ENCODE peak calls at places on chromosomes 16 and 17, in six cellular contexts. X, B, T, V, Z and U are unnamed samples. For H3K4me1 and H3K27me3, the result is how much of the 10 kb centered on the place peaks cover.

GRCh38 chr16:71933913-71934696 is 38.8 kb downstream of the IST1 start:
- DNase-seq in X (no peak), B (no peak), T (no peak), V (peak), Z (no peak), U (no peak)

GRCh38 chr17:17681744-17682292 is 560 bp downstream of the RAI1 start:
- DNase-seq in X (peak), B (peak), T (no peak), V (peak), Z (no peak), U (no peak)

GRCh38 chr16:66859397-66860068 is 15.3 kb downstream of the CA7 start:
- DNase-seq in X (no peak), B (no peak), T (no peak), V (no peak), Z (no peak), U (no peak)

GRCh38 chr16:84662471-84662870 is 14.2 kb downstream of the KLHL36 start:
- DNase-seq in X (no peak), B (no peak), T (no peak), V (peak), Z (no peak), U (no peak)

GRCh38 chr17:30323262-30323894 is 10.5 kb downstream of the TMIGD1 start:
- DNase-seq in X (no peak), B (no peak), T (no peak), V (no peak), Z (no peak), U (no peak)

GRCh38 chr17:35486920-35487727 is 38.6 kb upstream of the SLFN13 start:
- DNase-seq in X (peak), B (peak), T (no peak), V (peak), Z (peak), U (peak)

GRCh38 chr16:424623-425081 is 797 bp upstream of the RAB11FIP3 start:
- DNase-seq in X (peak), B (peak), T (no peak), V (peak), Z (peak), U (peak)

GRCh38 chr17:73503560-73503959 is 140.7 kb downstream of the SDK2 start:
- DNase-seq in X (no peak), B (no peak), T (no peak), V (no peak), Z (no peak), U (no peak)

GRCh38 chr16:87150359-87151280 is 166.6 kb downstream of the C16orf95 start:
- DNase-seq in X (no peak), B (no peak), T (no peak), V (peak), Z (no peak), U (no peak)

GRCh38 chr17:44387773-44388172 is 1.7 kb downstream of the ITGA2B start:
- DNase-seq in X (no peak), B (no peak), T (no peak), V (no peak), Z (no peak), U (no peak)

GRCh38 chr17:27868565-27868964 is 24.6 kb downstream of the LYRM9 start:
- DNase-seq in X (no peak), B (no peak), T (no peak), V (no peak), Z (no peak), U (no peak)

GRCh38 chr17:33459078-33459940 is 166.2 kb upstream of the ASIC2 start:
- DNase-seq in X (no peak), B (no peak), T (no peak), V (no peak), Z (no peak), U (no peak)

GRCh38 chr17:49703557-49704277 is 4.0 kb downstream of the SLC35B1 start:
- DNase-seq in X (no peak), B (no peak), T (no peak), V (peak), Z (peak), U (no peak)

GRCh38 chr16:3400446-3400778 is 392 bp downstream of the ZSCAN32 start:
- DNase-seq in X (no peak), B (no peak), T (no peak), V (no peak), Z (no peak), U (no peak)

GRCh38 chr16:82043680-82044584 is 8.9 kb downstream of the HSD17B2 start:
- DNase-seq in X (no peak), B (no peak), T (no peak), V (peak), Z (peak), U (no peak)

GRCh38 chr16:3825103-3825502 is 55.4 kb downstream of the CREBBP start:
- DNase-seq in X (no peak), B (no peak), T (no peak), V (peak), Z (peak), U (no peak)

GRCh38 chr16:27242398-27242797 is 26.2 kb downstream of the NSMCE1 start:
- DNase-seq in X (no peak), B (no peak), T (no peak), V (no peak), Z (no peak), U (no peak)

GRCh38 chr16:87608400-87608985 is 6.2 kb downstream of the JPH3 start:
- DNase-seq in X (no peak), B (peak), T (peak), V (peak), Z (peak), U (no peak)

GRCh38 chr17:28944862-28945741 is 6.2 kb downstream of the PHF12 start:
- DNase-seq in X (no peak), B (no peak), T (no peak), V (peak), Z (peak), U (no peak)

GRCh38 chr17:42182927-42183734 is 2.1 kb downstream of the HCRT start:
- DNase-seq in X (no peak), B (peak), T (no peak), V (peak), Z (peak), U (no peak)

GRCh38 chr16:23085949-23086348 is 63.3 kb downstream of the USP31 start:
- DNase-seq in X (no peak), B (no peak), T (no peak), V (no peak), Z (no peak), U (no peak)

GRCh38 chr17:49390548-49391324 is 23.9 kb downstream of the PHB1 start:
- DNase-seq in X (no peak), B (peak), T (no peak), V (no peak), Z (no peak), U (peak)

GRCh38 chr16:5024632-5025031 is 9.1 kb downstream of the NAGPA start:
- DNase-seq in X (no peak), B (peak), T (no peak), V (peak), Z (no peak), U (no peak)

GRCh38 chr16:76287466-76287865 is 10.3 kb downstream of the CNTNAP4 start:
- DNase-seq in X (no peak), B (no peak), T (no peak), V (no peak), Z (no peak), U (no peak)

GRCh38 chr16:56691885-56692284 is 9.6 kb downstream of the MT1X start:
- DNase-seq in X (no peak), B (peak), T (no peak), V (peak), Z (no peak), U (peak)

GRCh38 chr16:55279598-55279997 is 44.4 kb upstream of the IRX6 start:
- DNase-seq in X (no peak), B (no peak), T (no peak), V (no peak), Z (no peak), U (no peak)

GRCh38 chr16:47366228-47366627 is 94.6 kb downstream of the ITFG1 start:
- DNase-seq in X (no peak), B (no peak), T (no peak), V (no peak), Z (no peak), U (no peak)

GRCh38 chr17:10357768-10358167 is 15.0 kb downstream of the MYH13 start:
- DNase-seq in X (no peak), B (no peak), T (no peak), V (no peak), Z (no peak), U (no peak)

GRCh38 chr17:11997147-11997971 is at the start of gene ZNF18:
- DNase-seq in X (peak), B (peak), T (peak), V (peak), Z (peak), U (peak)

GRCh38 chr17:38894276-38894675 is 24.4 kb downstream of the LASP1 start:
- DNase-seq in X (no peak), B (no peak), T (no peak), V (no peak), Z (no peak), U (no peak)

GRCh38 chr16:87723224-87723619 is 42.6 kb downstream of the KLHDC4 start:
- DNase-seq in X (peak), B (no peak), T (no peak), V (peak), Z (peak), U (no peak)

GRCh38 chr17:51748749-51749604 is 409.5 kb downstream of the CA10 start:
- DNase-seq in X (no peak), B (no peak), T (no peak), V (no peak), Z (no peak), U (no peak)

GRCh38 chr17:20203761-20204263 is 194.7 kb downstream of the SPECC1 start:
- DNase-seq in X (no peak), B (no peak), T (no peak), V (peak), Z (no peak), U (no peak)

GRCh38 chr17:18980682-18981384 is 23.7 kb downstream of the FAM83G start:
- DNase-seq in X (no peak), B (no peak), T (no peak), V (peak), Z (no peak), U (no peak)

DNA sequence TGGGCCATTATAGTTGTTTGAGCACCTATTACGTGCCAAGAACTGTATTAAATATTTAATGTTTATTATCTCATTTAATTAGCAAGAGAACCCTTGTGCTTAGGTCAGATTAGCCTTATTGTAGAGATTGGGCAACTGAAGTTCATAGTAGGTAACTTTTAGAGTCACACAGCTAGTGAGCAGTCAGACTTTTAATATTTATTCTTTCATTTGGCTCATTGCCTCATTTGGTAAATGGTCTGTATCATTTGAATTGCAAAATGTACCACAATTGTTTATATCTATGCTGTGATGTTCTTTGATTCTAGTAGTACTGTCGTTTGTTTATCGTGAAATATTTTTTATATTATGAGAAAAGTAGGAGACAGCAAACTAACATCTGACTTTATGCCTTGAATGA is 7.6 kb downstream of the CLTC start:
- DNase-seq in X (no peak), B (no peak), T (no peak), V (no peak), Z (no peak), U (no peak)
- H3K4me1 ChIP-seq in X (half or more), B (under half), T (under half), V (under half), Z (under half), U (half or more)

GRCh38 chr17:48294989-48295892 is 134.8 kb downstream of the SKAP1 start:
- DNase-seq in X (no peak), B (no peak), T (no peak), V (no peak), Z (peak), U (no peak)
- H3K27me3 ChIP-seq in X (half or more), B (under half), T (under half), V (under half), Z (half or more), U (under half)

GRCh38 chr17:64343833-64344637 is 46.6 kb downstream of the PECAM1 start:
- DNase-seq in X (peak), B (peak), T (peak), V (peak), Z (peak), U (peak)

GRCh38 chr17:64339516-64340475 is 50.9 kb downstream of the PECAM1 start:
- DNase-seq in X (peak), B (no peak), T (no peak), V (no peak), Z (no peak), U (no peak)

GRCh38 chr17:64341181-64341580 is 49.5 kb downstream of the PECAM1 start:
- DNase-seq in X (peak), B (no peak), T (no peak), V (no peak), Z (no peak), U (no peak)

GRCh38 chr17:64343071-64343774 is 47.4 kb downstream of the PECAM1 start:
- DNase-seq in X (peak), B (no peak), T (no peak), V (no peak), Z (no peak), U (no peak)

DNA sequence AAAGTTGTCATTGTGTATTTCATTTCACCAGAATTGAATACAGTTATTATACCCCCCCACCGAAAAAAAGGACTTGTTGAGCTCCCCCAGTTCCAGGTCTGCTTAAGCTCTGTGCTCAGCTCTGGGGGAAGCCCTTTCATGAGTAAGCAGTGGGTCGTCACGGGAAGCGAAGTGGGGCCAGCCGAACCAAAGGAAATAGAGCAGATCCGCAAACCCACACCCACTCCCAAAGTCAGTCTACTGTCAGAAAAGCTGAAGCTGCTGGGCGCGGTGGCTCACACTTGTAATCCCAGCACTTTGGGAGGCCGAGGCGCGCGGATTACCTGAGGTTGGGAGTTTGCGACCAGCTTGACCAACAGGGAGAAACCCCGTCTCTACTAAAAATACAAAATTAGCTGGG is 50.1 kb downstream of the PECAM1 start:
- DNase-seq in X (peak), B (no peak), T (no peak), V (no peak), Z (no peak), U (no peak)
- H3K4me1 ChIP-seq in X (half or more), B (under half), T (under half), V (under half), Z (under half), U (half or more)

GRCh38 chr17:63973930-63974593 is 1.3 kb upstream of the SCN4A start:
- DNase-seq in X (no peak), B (no peak), T (no peak), V (peak), Z (no peak), U (no peak)

GRCh38 chr17:63978266-63979200 is 5.8 kb upstream of the SCN4A start:
- DNase-seq in X (no peak), B (no peak), T (no peak), V (no peak), Z (no peak), U (no peak)

GRCh38 chr17:63975541-63976092 is 2.9 kb upstream of the SCN4A start:
- DNase-seq in X (no peak), B (no peak), T (no peak), V (no peak), Z (no peak), U (no peak)

GRCh38 chr17:63974594-63975192 is 2.0 kb upstream of the SCN4A start:
- DNase-seq in X (no peak), B (no peak), T (no peak), V (peak), Z (no peak), U (no peak)

DNA sequence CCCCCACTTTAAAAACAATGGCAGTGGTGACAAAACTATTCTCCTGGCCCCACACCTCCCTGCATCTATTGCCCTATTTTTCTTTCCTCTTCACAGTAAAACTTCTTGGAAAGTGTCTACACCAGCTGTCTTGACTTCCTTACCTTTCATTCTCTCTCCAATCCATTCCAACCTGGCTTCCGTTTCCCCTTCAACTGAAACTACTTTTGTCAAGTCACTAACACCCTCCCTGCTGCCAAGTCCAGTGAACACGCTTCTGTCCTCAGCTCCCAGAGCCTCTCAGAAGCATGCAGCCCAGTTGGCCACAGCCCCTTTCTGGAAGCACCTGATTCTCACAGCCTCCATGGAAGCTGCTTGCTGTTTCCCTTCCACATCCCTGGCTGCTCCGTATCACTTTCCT is 4.0 kb upstream of the SCN4A start:
- DNase-seq in X (no peak), B (no peak), T (no peak), V (no peak), Z (no peak), U (no peak)
- H3K27me3 ChIP-seq in X (under half), B (under half), T (under half), V (under half), Z (under half), U (under half)

GRCh38 chr17:76955191-76955590 is 87.0 kb downstream of the MGAT5B start:
- DNase-seq in X (no peak), B (no peak), T (no peak), V (no peak), Z (no peak), U (no peak)

GRCh38 chr17:76953066-76953465 is 84.9 kb downstream of the MGAT5B start:
- DNase-seq in X (no peak), B (no peak), T (no peak), V (no peak), Z (no peak), U (no peak)

GRCh38 chr17:76952402-76952801 is 84.2 kb downstream of the MGAT5B start:
- DNase-seq in X (no peak), B (no peak), T (no peak), V (no peak), Z (no peak), U (no peak)

GRCh38 chr17:76951375-76951905 is 83.2 kb downstream of the MGAT5B start:
- DNase-seq in X (no peak), B (no peak), T (no peak), V (no peak), Z (no peak), U (peak)

GRCh38 chr17:76953926-76954325 is 85.7 kb downstream of the MGAT5B start:
- DNase-seq in X (no peak), B (no peak), T (no peak), V (no peak), Z (no peak), U (no peak)
- H3K4me1 ChIP-seq in X (under half), B (under half), T (under half), V (under half), Z (under half), U (under half)

DNA sequence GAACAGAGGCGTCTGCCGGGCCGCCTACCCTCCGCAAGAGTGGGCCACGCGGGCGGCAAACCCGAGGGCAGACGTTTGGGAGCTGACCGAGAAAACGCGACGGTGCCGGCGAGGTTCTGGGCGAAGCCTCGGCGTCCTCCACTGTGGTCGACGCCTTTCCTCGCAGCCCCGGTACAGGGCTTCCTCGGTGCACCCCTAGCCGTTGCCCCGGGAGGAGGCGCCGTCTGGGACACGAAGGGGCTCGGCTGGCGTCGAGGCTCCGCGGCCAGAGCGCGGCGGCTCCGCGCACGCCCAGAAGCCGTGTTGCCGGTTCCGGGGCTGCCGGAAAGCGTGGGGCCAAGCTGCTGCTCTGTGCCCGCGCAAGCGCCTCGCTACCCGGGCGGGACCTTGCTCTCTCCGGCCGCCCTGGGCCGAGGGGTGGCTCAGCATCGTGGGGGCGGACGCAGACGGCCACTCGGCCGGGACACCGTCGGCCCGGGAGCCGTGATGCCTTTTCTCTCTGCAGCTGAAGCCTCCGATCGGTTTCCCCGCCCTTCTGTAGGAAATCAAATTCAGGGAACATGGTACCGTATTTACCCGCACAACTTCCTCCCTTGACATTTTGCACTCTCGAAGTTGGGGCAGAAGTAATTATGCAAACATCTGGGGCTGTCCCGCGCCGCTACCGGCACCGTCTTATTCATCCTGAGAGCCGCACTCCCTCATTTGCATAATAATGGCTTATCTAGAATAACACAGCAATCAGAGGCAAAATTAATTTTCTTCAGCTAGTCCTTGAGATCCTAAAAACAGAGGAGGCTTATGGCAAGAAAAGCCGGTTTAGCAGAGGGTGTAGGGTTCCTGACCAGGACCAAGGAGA is 7.3 kb upstream of the CBX8 start:
- DNase-seq in X (no peak), B (no peak), T (no peak), V (no peak), Z (no peak), U (no peak)
- H3K27me3 ChIP-seq in X (half or more), B (half or more), T (half or more), V (half or more), Z (half or more), U (half or more)

GRCh38 chr16:1532771-1533170 is 695 bp upstream of the TMEM204 start:
- DNase-seq in X (no peak), B (no peak), T (no peak), V (no peak), Z (no peak), U (no peak)
- H3K4me1 ChIP-seq in X (under half), B (under half), T (under half), V (under half), Z (under half), U (half or more)

GRCh38 chr17:67471118-67471517 is 94.0 kb downstream of the PITPNC1 start:
- DNase-seq in X (no peak), B (no peak), T (no peak), V (no peak), Z (no peak), U (no peak)
- H3K27me3 ChIP-seq in X (under half), B (under half), T (under half), V (under half), Z (under half), U (under half)